ENCODE peak calls at places on chromosome 11, in eight cellular contexts. One of them, this sample, is unnamed.

GRCh38 chr11:1377231-1377780 is 12.4 kb upstream of the BRSK2 start:
- DNase-seq in pancreas: no peak
- DNase-seq in iPS DF 6.9: no peak
- DNase-seq in A673: no peak
- DNase-seq in transverse colon: no peak
- DNase-seq in fibroblast of lung: no peak
- DNase-seq in CD4-positive, alpha-beta T cell: no peak
- DNase-seq in heart left ventricle: no peak
- DNase-seq in this sample: no peak

GRCh38 chr11:28086569-28086968 is 21.4 kb downstream of the KIF18A start:
- DNase-seq in pancreas: no peak
- DNase-seq in iPS DF 6.9: no peak
- DNase-seq in A673: no peak
- DNase-seq in transverse colon: no peak
- DNase-seq in fibroblast of lung: peak
- DNase-seq in CD4-positive, alpha-beta T cell: no peak
- DNase-seq in heart left ventricle: no peak
- DNase-seq in this sample: no peak

GRCh38 chr11:62445314-62445740 is 26.5 kb downstream of the SCGB1A1 start:
- DNase-seq in pancreas: no peak
- DNase-seq in iPS DF 6.9: no peak
- DNase-seq in A673: no peak
- DNase-seq in transverse colon: peak
- DNase-seq in fibroblast of lung: peak
- DNase-seq in CD4-positive, alpha-beta T cell: no peak
- DNase-seq in heart left ventricle: peak
- DNase-seq in this sample: peak

GRCh38 chr11:45477588-45477987 is 187.8 kb downstream of the CHST1 start:
- DNase-seq in pancreas: no peak
- DNase-seq in iPS DF 6.9: no peak
- DNase-seq in A673: no peak
- DNase-seq in transverse colon: no peak
- DNase-seq in fibroblast of lung: no peak
- DNase-seq in CD4-positive, alpha-beta T cell: no peak
- DNase-seq in heart left ventricle: no peak
- DNase-seq in this sample: no peak

GRCh38 chr11:86360775-86361395 is 13.8 kb upstream of the CCDC81 start:
- DNase-seq in pancreas: no peak
- DNase-seq in iPS DF 6.9: no peak
- DNase-seq in A673: peak
- DNase-seq in transverse colon: no peak
- DNase-seq in fibroblast of lung: peak
- DNase-seq in CD4-positive, alpha-beta T cell: no peak
- DNase-seq in heart left ventricle: no peak
- DNase-seq in this sample: no peak

GRCh38 chr11:44893250-44894216 is 57.1 kb downstream of the TP53I11 start:
- DNase-seq in pancreas: no peak
- DNase-seq in iPS DF 6.9: no peak
- DNase-seq in A673: peak
- DNase-seq in transverse colon: no peak
- DNase-seq in fibroblast of lung: no peak
- DNase-seq in CD4-positive, alpha-beta T cell: no peak
- DNase-seq in heart left ventricle: no peak
- DNase-seq in this sample: peak

GRCh38 chr11:27391336-27392015 is 28.5 kb upstream of the CCDC34 start:
- DNase-seq in pancreas: no peak
- DNase-seq in iPS DF 6.9: no peak
- DNase-seq in A673: no peak
- DNase-seq in transverse colon: no peak
- DNase-seq in fibroblast of lung: peak
- DNase-seq in CD4-positive, alpha-beta T cell: no peak
- DNase-seq in heart left ventricle: no peak
- DNase-seq in this sample: no peak

GRCh38 chr11:48103621-48104561 is 112.7 kb upstream of the OR4B1 start:
- DNase-seq in pancreas: no peak
- DNase-seq in iPS DF 6.9: no peak
- DNase-seq in A673: no peak
- DNase-seq in transverse colon: peak
- DNase-seq in fibroblast of lung: peak
- DNase-seq in CD4-positive, alpha-beta T cell: no peak
- DNase-seq in heart left ventricle: no peak
- DNase-seq in this sample: no peak

GRCh38 chr11:1205987-1206331 is 16.9 kb upstream of the MUC5B start:
- DNase-seq in pancreas: peak
- DNase-seq in iPS DF 6.9: no peak
- DNase-seq in A673: no peak
- DNase-seq in transverse colon: no peak
- DNase-seq in fibroblast of lung: no peak
- DNase-seq in CD4-positive, alpha-beta T cell: no peak
- DNase-seq in heart left ventricle: no peak
- DNase-seq in this sample: peak

GRCh38 chr11:15770798-15771414 is 585.4 kb downstream of the SOX6 start:
- DNase-seq in pancreas: no peak
- DNase-seq in iPS DF 6.9: peak
- DNase-seq in A673: peak
- DNase-seq in transverse colon: peak
- DNase-seq in fibroblast of lung: peak
- DNase-seq in CD4-positive, alpha-beta T cell: no peak
- DNase-seq in heart left ventricle: peak
- DNase-seq in this sample: no peak

GRCh38 chr11:32918427-32918826 is 25.8 kb downstream of the QSER1 start:
- DNase-seq in pancreas: no peak
- DNase-seq in iPS DF 6.9: no peak
- DNase-seq in A673: no peak
- DNase-seq in transverse colon: no peak
- DNase-seq in fibroblast of lung: peak
- DNase-seq in CD4-positive, alpha-beta T cell: no peak
- DNase-seq in heart left ventricle: no peak
- DNase-seq in this sample: no peak

GRCh38 chr11:32913445-32913844 is 20.8 kb downstream of the QSER1 start:
- DNase-seq in pancreas: no peak
- DNase-seq in iPS DF 6.9: no peak
- DNase-seq in A673: no peak
- DNase-seq in transverse colon: no peak
- DNase-seq in fibroblast of lung: no peak
- DNase-seq in CD4-positive, alpha-beta T cell: no peak
- DNase-seq in heart left ventricle: no peak
- DNase-seq in this sample: no peak

GRCh38 chr11:32916994-32917393 is 24.4 kb downstream of the QSER1 start:
- DNase-seq in pancreas: no peak
- DNase-seq in iPS DF 6.9: no peak
- DNase-seq in A673: no peak
- DNase-seq in transverse colon: no peak
- DNase-seq in fibroblast of lung: no peak
- DNase-seq in CD4-positive, alpha-beta T cell: no peak
- DNase-seq in heart left ventricle: no peak
- DNase-seq in this sample: no peak

GRCh38 chr11:32919338-32919737 is 26.7 kb downstream of the QSER1 start:
- DNase-seq in pancreas: no peak
- DNase-seq in iPS DF 6.9: no peak
- DNase-seq in A673: no peak
- DNase-seq in transverse colon: no peak
- DNase-seq in fibroblast of lung: no peak
- DNase-seq in CD4-positive, alpha-beta T cell: no peak
- DNase-seq in heart left ventricle: no peak
- DNase-seq in this sample: no peak

DNA sequence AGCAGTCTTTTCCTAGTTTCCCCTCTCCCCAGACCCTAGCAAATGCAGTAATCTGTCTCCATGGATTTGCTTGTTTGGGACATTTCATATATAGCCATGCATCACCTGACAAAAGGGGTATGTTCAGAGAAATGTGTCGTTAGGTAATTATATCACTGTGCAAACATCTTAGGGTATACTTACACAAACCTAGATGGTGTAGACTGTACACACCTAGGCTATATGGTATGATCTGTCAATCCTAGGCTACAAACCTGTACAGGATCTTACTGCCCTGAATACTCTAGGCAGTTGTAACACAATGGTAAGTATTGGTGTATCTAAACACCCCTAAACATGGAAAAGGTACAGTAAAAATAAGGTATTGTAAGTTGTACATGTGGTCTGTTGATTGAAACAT is 23.8 kb downstream of the QSER1 start:
- DNase-seq in pancreas: no peak
- DNase-seq in iPS DF 6.9: no peak
- DNase-seq in A673: no peak
- DNase-seq in transverse colon: no peak
- DNase-seq in fibroblast of lung: no peak
- DNase-seq in CD4-positive, alpha-beta T cell: no peak
- DNase-seq in heart left ventricle: no peak
- DNase-seq in this sample: no peak
- H3K27ac ChIP-seq in pancreas: no peak
- H3K27ac ChIP-seq in iPS DF 6.9: no peak
- H3K27ac ChIP-seq in A673: no peak
- H3K27ac ChIP-seq in transverse colon: no peak
- H3K27ac ChIP-seq in fibroblast of lung: no peak
- H3K27ac ChIP-seq in CD4-positive, alpha-beta T cell: no peak
- H3K27ac ChIP-seq in heart left ventricle: no peak
- H3K27ac ChIP-seq in this sample: no peak

GRCh38 chr11:73648629-73649046 is 2.3 kb downstream of the PLEKHB1 start:
- DNase-seq in pancreas: no peak
- DNase-seq in iPS DF 6.9: no peak
- DNase-seq in A673: no peak
- DNase-seq in transverse colon: no peak
- DNase-seq in fibroblast of lung: no peak
- DNase-seq in CD4-positive, alpha-beta T cell: no peak
- DNase-seq in heart left ventricle: no peak
- DNase-seq in this sample: no peak

GRCh38 chr11:73647459-73648100 is 1.2 kb downstream of the PLEKHB1 start:
- DNase-seq in pancreas: peak
- DNase-seq in iPS DF 6.9: no peak
- DNase-seq in A673: peak
- DNase-seq in transverse colon: peak
- DNase-seq in fibroblast of lung: peak
- DNase-seq in CD4-positive, alpha-beta T cell: peak
- DNase-seq in heart left ventricle: peak
- DNase-seq in this sample: peak

GRCh38 chr11:73645570-73645969 is 811 bp upstream of the PLEKHB1 start:
- DNase-seq in pancreas: no peak
- DNase-seq in iPS DF 6.9: no peak
- DNase-seq in A673: no peak
- DNase-seq in transverse colon: no peak
- DNase-seq in fibroblast of lung: no peak
- DNase-seq in CD4-positive, alpha-beta T cell: no peak
- DNase-seq in heart left ventricle: no peak
- DNase-seq in this sample: no peak

GRCh38 chr11:73649206-73649605 is 2.8 kb downstream of the PLEKHB1 start:
- DNase-seq in pancreas: no peak
- DNase-seq in iPS DF 6.9: no peak
- DNase-seq in A673: no peak
- DNase-seq in transverse colon: no peak
- DNase-seq in fibroblast of lung: no peak
- DNase-seq in CD4-positive, alpha-beta T cell: no peak
- DNase-seq in heart left ventricle: no peak
- DNase-seq in this sample: no peak

GRCh38 chr11:73645972-73646631 is at the start of gene PLEKHB1:
- DNase-seq in pancreas: no peak
- DNase-seq in iPS DF 6.9: no peak
- DNase-seq in A673: no peak
- DNase-seq in transverse colon: no peak
- DNase-seq in fibroblast of lung: no peak
- DNase-seq in CD4-positive, alpha-beta T cell: no peak
- DNase-seq in heart left ventricle: no peak
- DNase-seq in this sample: peak
- H3K27ac ChIP-seq in pancreas: no peak
- H3K27ac ChIP-seq in iPS DF 6.9: no peak
- H3K27ac ChIP-seq in A673: no peak
- H3K27ac ChIP-seq in transverse colon: no peak
- H3K27ac ChIP-seq in fibroblast of lung: no peak
- H3K27ac ChIP-seq in CD4-positive, alpha-beta T cell: peak
- H3K27ac ChIP-seq in heart left ventricle: no peak
- H3K27ac ChIP-seq in this sample: no peak

GRCh38 chr11:132075447-132075846 is 705.0 kb downstream of the NTM start:
- DNase-seq in pancreas: no peak
- DNase-seq in iPS DF 6.9: no peak
- DNase-seq in A673: no peak
- DNase-seq in transverse colon: no peak
- DNase-seq in fibroblast of lung: no peak
- DNase-seq in CD4-positive, alpha-beta T cell: no peak
- DNase-seq in heart left ventricle: no peak
- DNase-seq in this sample: no peak

GRCh38 chr11:132068556-132068955 is 698.1 kb downstream of the NTM start:
- DNase-seq in pancreas: no peak
- DNase-seq in iPS DF 6.9: no peak
- DNase-seq in A673: no peak
- DNase-seq in transverse colon: no peak
- DNase-seq in fibroblast of lung: peak
- DNase-seq in CD4-positive, alpha-beta T cell: no peak
- DNase-seq in heart left ventricle: no peak
- DNase-seq in this sample: no peak

GRCh38 chr11:132073787-132074186 is 703.4 kb downstream of the NTM start:
- DNase-seq in pancreas: no peak
- DNase-seq in iPS DF 6.9: no peak
- DNase-seq in A673: no peak
- DNase-seq in transverse colon: no peak
- DNase-seq in fibroblast of lung: no peak
- DNase-seq in CD4-positive, alpha-beta T cell: no peak
- DNase-seq in heart left ventricle: no peak
- DNase-seq in this sample: no peak

GRCh38 chr11:132072044-132072879 is 701.8 kb downstream of the NTM start:
- DNase-seq in pancreas: no peak
- DNase-seq in iPS DF 6.9: no peak
- DNase-seq in A673: peak
- DNase-seq in transverse colon: no peak
- DNase-seq in fibroblast of lung: peak
- DNase-seq in CD4-positive, alpha-beta T cell: no peak
- DNase-seq in heart left ventricle: no peak
- DNase-seq in this sample: no peak

DNA sequence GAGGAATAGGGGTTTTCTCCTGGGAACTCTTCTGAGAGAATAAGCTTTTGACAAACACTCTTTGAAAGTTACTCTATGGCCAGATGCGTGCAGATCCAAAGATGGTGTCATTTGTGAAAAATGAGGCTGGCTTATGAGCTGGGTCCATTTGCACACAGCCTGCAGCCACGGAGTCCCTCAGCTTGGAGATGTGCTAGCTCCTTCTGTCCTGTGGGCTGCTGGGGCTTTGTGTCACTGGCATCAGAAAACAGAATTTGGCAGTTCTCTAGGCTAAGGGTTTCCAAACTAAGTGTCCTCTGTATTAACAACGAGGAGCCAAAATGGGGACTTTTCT is 702.4 kb downstream of the NTM start:
- DNase-seq in pancreas: no peak
- DNase-seq in iPS DF 6.9: no peak
- DNase-seq in A673: no peak
- DNase-seq in transverse colon: no peak
- DNase-seq in fibroblast of lung: peak
- DNase-seq in CD4-positive, alpha-beta T cell: no peak
- DNase-seq in heart left ventricle: no peak
- DNase-seq in this sample: no peak
- H3K27ac ChIP-seq in pancreas: no peak
- H3K27ac ChIP-seq in iPS DF 6.9: no peak
- H3K27ac ChIP-seq in A673: peak
- H3K27ac ChIP-seq in transverse colon: no peak
- H3K27ac ChIP-seq in fibroblast of lung: peak
- H3K27ac ChIP-seq in CD4-positive, alpha-beta T cell: no peak
- H3K27ac ChIP-seq in heart left ventricle: no peak
- H3K27ac ChIP-seq in this sample: no peak

DNA sequence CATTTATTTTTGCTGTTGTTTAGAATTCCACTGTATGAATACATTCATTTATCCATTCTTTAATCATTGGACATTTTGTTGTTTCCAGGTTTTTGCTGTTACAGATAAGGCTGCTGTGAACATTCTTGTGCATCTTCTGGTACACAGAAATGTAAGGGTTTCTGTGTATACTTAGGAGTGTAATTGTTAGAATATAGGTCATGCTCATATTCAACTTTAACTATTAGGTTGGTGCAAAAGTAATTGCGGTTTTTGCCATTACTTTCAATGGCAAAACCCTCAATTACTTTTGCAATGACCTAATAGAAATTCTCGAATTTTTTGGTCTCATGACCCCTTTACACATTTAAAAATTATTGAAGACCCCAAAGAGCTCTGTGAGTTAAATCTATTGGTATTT is 17.3 kb downstream of the ACER3 start:
- DNase-seq in pancreas: no peak
- DNase-seq in iPS DF 6.9: no peak
- DNase-seq in A673: no peak
- DNase-seq in transverse colon: no peak
- DNase-seq in fibroblast of lung: no peak
- DNase-seq in CD4-positive, alpha-beta T cell: no peak
- DNase-seq in heart left ventricle: no peak
- DNase-seq in this sample: no peak
- H3K27ac ChIP-seq in pancreas: no peak
- H3K27ac ChIP-seq in iPS DF 6.9: no peak
- H3K27ac ChIP-seq in A673: no peak
- H3K27ac ChIP-seq in transverse colon: no peak
- H3K27ac ChIP-seq in fibroblast of lung: no peak
- H3K27ac ChIP-seq in CD4-positive, alpha-beta T cell: no peak
- H3K27ac ChIP-seq in heart left ventricle: no peak
- H3K27ac ChIP-seq in this sample: no peak

This sample was measured in uterus.